ENCODE peak calls at places on chromosomes 12 and 14, in four cellular contexts. One of them, this sample, is unnamed.
A peak's percentile ranks its signal among the peaks of the same experiment; 100 is the strongest.

GRCh38 chr14:38238332-38238731 is 17.6 kb downstream of the CLEC14A start:
- DNase-seq in SK-N-SH: no peak
- DNase-seq in A549: no peak
- DNase-seq in IMR-90: peak; percentile 73
- DNase-seq in this sample: no peak

GRCh38 chr14:64645220-64645891 is 58.9 kb upstream of the PLEKHG3 start:
- DNase-seq in SK-N-SH: no peak
- DNase-seq in A549: no peak
- DNase-seq in IMR-90: peak; percentile 97
- DNase-seq in this sample: no peak

GRCh38 chr12:2396448-2396871 is 343.7 kb downstream of the CACNA1C start:
- DNase-seq in SK-N-SH: no peak
- DNase-seq in A549: no peak
- DNase-seq in IMR-90: peak; percentile 52
- DNase-seq in this sample: no peak

GRCh38 chr12:8951744-8952143 is 2.3 kb upstream of the M6PR start:
- DNase-seq in SK-N-SH: no peak
- DNase-seq in A549: no peak
- DNase-seq in IMR-90: no peak
- DNase-seq in this sample: peak; percentile 29

GRCh38 chr14:54038724-54039123 is 82.1 kb upstream of the BMP4 start:
- DNase-seq in SK-N-SH: no peak
- DNase-seq in A549: no peak
- DNase-seq in IMR-90: no peak
- DNase-seq in this sample: no peak

GRCh38 chr12:46110928-46111699 is 120.7 kb upstream of the SCAF11 start:
- DNase-seq in SK-N-SH: no peak
- DNase-seq in A549: no peak
- DNase-seq in IMR-90: no peak
- DNase-seq in this sample: no peak

GRCh38 chr12:121034906-121035305 is 4.1 kb downstream of the OASL start:
- DNase-seq in SK-N-SH: no peak
- DNase-seq in A549: no peak
- DNase-seq in IMR-90: no peak
- DNase-seq in this sample: no peak

GRCh38 chr14:24674204-24674970 is 40.4 kb upstream of the GZMB start:
- DNase-seq in SK-N-SH: no peak
- DNase-seq in A549: no peak
- DNase-seq in IMR-90: no peak
- DNase-seq in this sample: no peak

GRCh38 chr12:110705309-110705708 is 16.4 kb upstream of the HVCN1 start:
- DNase-seq in SK-N-SH: no peak
- DNase-seq in A549: no peak
- DNase-seq in IMR-90: peak; percentile 12
- DNase-seq in this sample: no peak

GRCh38 chr12:115383668-115384067 is 699.7 kb upstream of the TBX3 start:
- DNase-seq in SK-N-SH: no peak
- DNase-seq in A549: no peak
- DNase-seq in IMR-90: peak; percentile 93
- DNase-seq in this sample: no peak

GRCh38 chr14:79543966-79544365 is 667.3 kb downstream of the DIO2 start:
- DNase-seq in SK-N-SH: peak; percentile 1
- DNase-seq in A549: peak; percentile 2
- DNase-seq in IMR-90: peak; percentile 66
- DNase-seq in this sample: no peak

GRCh38 chr12:77167801-77168200 is 102.4 kb upstream of the E2F7 start:
- DNase-seq in SK-N-SH: no peak
- DNase-seq in A549: no peak
- DNase-seq in IMR-90: no peak
- DNase-seq in this sample: no peak

GRCh38 chr14:65940056-65940735 is 527.7 kb downstream of the FUT8 start:
- DNase-seq in SK-N-SH: peak; percentile 40
- DNase-seq in A549: peak; percentile 41
- DNase-seq in IMR-90: no peak
- DNase-seq in this sample: no peak

GRCh38 chr12:99915251-99916082 is 69.3 kb downstream of the ANKS1B start:
- DNase-seq in SK-N-SH: no peak
- DNase-seq in A549: peak; percentile 22
- DNase-seq in IMR-90: peak; percentile 65
- DNase-seq in this sample: no peak

GRCh38 chr14:64510825-64511679 is 6.5 kb downstream of the ZBTB1 start:
- DNase-seq in SK-N-SH: peak; percentile 58
- DNase-seq in A549: peak; percentile 32
- DNase-seq in IMR-90: peak; percentile 73
- DNase-seq in this sample: peak; percentile 56

GRCh38 chr12:113867258-113867657 is 98.9 kb downstream of the RBM19 start:
- DNase-seq in SK-N-SH: peak; percentile 60
- DNase-seq in A549: peak; percentile 54
- DNase-seq in IMR-90: peak; percentile 33
- DNase-seq in this sample: no peak
- TF ChIP-seq CTCF in SK-N-SH: peak; percentile 49
- TF ChIP-seq CTCF in A549: peak; percentile 44
- TF ChIP-seq CTCF in IMR-90: peak; percentile 30
- TF ChIP-seq CTCF in this sample: no peak

DNA sequence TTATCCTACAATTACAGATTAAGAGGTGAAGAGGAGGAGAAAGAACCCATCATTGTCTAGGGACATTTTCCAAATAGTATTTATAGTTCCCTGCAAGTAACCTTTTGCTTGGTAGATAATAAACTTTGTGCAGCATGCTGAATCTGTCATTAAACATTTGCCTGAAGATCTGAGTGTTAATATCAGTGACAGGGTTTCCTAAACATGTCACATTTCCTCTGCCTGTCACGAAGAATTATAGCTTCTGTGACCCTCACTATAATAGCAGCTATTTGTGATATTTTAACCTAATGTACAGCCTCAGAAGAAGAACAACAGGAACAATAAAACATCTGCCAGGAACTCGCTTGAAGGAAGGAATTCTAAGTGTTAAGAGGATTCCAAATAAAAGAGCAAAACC is 350.3 kb downstream of the GXYLT1 start:
- DNase-seq in SK-N-SH: no peak
- DNase-seq in A549: no peak
- DNase-seq in IMR-90: no peak
- DNase-seq in this sample: no peak
- H3K27ac ChIP-seq in SK-N-SH: no peak overlapping the region
- H3K27ac ChIP-seq in A549: no peak overlapping the region
- H3K27ac ChIP-seq in IMR-90: no peak overlapping the region
- H3K27ac ChIP-seq in this sample: no peak overlapping the region

DNA sequence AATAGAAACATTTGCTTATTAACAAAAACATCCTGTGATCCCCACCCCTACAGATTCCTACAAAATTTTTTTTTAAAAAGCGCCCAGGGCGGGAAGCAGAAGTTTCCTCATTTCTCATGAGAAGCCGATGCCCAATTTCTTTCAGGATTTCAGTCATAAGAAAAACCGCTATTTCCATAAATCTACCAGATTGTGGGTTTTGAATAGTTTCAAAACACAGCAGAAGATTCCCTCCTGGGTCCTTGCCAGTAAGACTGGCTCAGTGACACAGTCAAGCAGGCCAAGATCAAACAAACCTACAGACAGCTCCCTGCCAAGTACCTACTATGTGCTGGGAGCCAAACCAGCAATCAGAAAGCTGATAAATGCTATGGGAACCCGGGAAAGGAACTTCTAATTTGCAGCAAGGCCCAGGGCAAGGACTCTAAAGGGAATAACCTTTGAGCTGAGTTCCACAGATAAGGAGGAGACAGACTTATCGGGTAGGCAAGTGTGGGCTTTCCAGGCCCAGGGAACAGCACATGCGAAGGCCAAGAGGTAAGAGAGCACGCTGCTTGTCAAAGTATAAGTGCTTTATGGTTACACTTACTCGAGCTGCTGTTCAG is 68.7 kb downstream of the CCDC88C start:
- DNase-seq in SK-N-SH: no peak
- DNase-seq in A549: no peak
- DNase-seq in IMR-90: no peak
- DNase-seq in this sample: no peak
- H3K4me1 ChIP-seq in SK-N-SH: no peaks in the 10 kb centered on the region
- H3K4me1 ChIP-seq in A549: no peaks in the 10 kb centered on the region
- H3K4me1 ChIP-seq in IMR-90: no peaks in the 10 kb centered on the region
- H3K4me1 ChIP-seq in this sample: peaks cover 78% of the 10 kb centered on the region

DNA sequence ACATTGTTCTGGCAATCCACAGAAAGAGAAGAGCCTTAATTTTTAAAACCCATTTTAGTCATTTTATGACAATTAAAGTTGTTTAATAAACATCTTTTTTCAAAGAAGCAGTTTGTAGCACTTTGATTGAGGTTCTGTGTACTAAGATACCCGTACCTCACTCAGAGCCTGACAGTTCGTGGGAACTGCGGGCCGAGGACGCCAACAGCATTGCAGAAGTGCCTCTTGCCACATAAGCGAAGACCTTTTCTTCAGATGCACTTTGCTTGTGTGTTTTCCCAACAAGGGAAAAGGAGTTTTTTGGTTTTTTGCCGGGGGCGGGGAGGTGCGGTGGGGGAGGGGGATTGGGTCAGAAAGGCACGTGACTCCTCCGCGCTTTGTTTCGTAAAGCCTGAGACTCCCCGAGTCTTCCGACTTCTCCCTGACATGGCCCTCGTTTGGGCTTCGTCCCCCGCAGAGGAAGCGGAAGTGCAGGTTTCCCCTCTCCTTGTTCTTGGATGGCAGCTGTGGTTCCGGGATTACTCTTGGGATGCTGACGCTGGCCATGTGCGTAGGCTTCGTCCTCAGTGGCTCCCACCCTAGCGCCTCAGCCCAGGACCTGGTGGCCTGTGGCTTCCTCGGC is 70.8 kb downstream of the WDR20 start:
- DNase-seq in SK-N-SH: no peak
- DNase-seq in A549: no peak
- DNase-seq in IMR-90: no peak
- DNase-seq in this sample: no peak
- TF ChIP-seq CTCF in SK-N-SH: no peak
- TF ChIP-seq CTCF in A549: no peak
- TF ChIP-seq CTCF in IMR-90: no peak
- TF ChIP-seq CTCF in this sample: no peak

DNA sequence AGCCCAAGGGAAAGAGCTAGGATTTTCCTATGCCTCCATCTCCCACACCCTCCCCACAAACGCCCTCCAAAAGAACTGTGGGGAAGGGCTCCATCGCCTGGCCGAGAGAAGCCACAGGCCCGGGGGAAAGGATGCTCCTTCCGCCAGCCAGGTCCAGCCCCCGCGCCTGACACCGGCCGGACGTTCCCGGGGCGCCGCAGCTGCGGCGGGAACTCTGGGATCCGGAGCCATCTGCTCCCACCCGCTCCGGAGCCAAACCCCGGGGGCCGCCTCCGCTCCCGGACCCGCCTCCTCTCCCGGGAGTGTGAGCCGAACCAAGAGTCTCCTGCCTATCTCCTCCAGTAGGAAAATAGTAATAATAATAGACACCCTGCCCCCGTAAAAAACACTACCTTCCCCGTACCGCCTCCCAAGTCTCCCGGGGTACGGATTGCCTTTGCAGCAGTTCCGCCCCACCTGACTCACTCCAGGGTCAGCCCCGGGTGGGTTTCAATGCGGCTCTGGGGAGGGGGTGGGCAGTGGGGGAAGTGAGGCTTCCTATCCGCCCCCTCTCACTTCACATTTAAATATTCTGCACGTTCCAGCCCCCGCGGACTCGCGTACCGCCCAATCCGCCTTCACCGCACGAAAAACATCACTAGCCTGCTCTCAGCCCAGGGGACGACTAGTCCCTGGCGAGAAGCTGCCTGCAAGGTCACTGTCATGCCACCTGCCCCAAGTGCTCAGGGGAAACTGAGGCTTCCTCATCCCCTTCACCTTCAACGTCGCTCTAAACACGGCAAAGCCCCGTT is 2.4 kb downstream of the AGAP2 start:
- DNase-seq in SK-N-SH: peak; percentile 87
- DNase-seq in A549: no peak
- DNase-seq in IMR-90: peak; percentile 37
- DNase-seq in this sample: no peak
- H3K27ac ChIP-seq in SK-N-SH: peak overlapping the region; percentile 39
- H3K27ac ChIP-seq in A549: peak overlapping the region; percentile 74
- H3K27ac ChIP-seq in IMR-90: no peak overlapping the region
- H3K27ac ChIP-seq in this sample: no peak overlapping the region

DNA sequence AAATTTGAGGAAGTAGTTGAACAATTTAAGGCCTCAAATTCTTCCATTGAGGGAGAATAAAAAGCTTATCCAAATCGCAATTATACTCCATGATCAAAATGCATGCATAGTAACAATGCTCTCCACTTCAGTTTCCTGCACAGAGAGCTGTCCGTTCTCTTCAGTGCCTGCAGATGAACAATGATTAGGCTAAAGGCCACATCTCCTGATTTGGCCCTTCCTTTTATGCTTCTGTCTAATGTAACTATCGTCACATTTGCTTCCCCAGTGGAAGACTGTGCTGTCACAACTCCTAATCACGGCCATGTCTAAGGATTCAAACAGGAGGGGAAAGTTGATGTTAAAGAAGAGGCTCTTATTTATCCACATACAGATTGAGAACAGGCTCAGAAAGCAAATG is 113.6 kb upstream of the NPAS3 start:
- DNase-seq in SK-N-SH: no peak
- DNase-seq in A549: no peak
- DNase-seq in IMR-90: no peak
- DNase-seq in this sample: no peak
- H3K4me1 ChIP-seq in SK-N-SH: peaks cover 12% of the 10 kb centered on the region
- H3K4me1 ChIP-seq in A549: no peaks in the 10 kb centered on the region
- H3K4me1 ChIP-seq in IMR-90: peaks cover 6% of the 10 kb centered on the region
- H3K4me1 ChIP-seq in this sample: no peaks in the 10 kb centered on the region

This sample was measured in CD8-positive, alpha-beta T cell.